ENCODE peak calls at places on chromosome 15, in eight cellular contexts. One of them, this sample, is unnamed.

GRCh38 chr15:62626903-62627302 is 415.6 kb upstream of the TPM1 start:
- DNase-seq in fibroblast of lung: peak
- DNase-seq in fibroblast of pulmonary artery: no peak
- DNase-seq in fibroblast of mammary gland: peak
- DNase-seq in uterus: no peak
- DNase-seq in PC-3: no peak
- DNase-seq in AG09319: no peak
- DNase-seq in bronchial epithelial cell: peak
- DNase-seq in this sample: no peak

GRCh38 chr15:43771816-43772215 is 5.0 kb downstream of the ELL3 start:
- DNase-seq in fibroblast of lung: no peak
- DNase-seq in fibroblast of pulmonary artery: no peak
- DNase-seq in fibroblast of mammary gland: no peak
- DNase-seq in uterus: no peak
- DNase-seq in PC-3: no peak
- DNase-seq in AG09319: no peak
- DNase-seq in bronchial epithelial cell: peak
- DNase-seq in this sample: no peak

GRCh38 chr15:68718468-68718867 is 102.2 kb downstream of the ANP32A start:
- DNase-seq in fibroblast of lung: no peak
- DNase-seq in fibroblast of pulmonary artery: no peak
- DNase-seq in fibroblast of mammary gland: no peak
- DNase-seq in uterus: no peak
- DNase-seq in PC-3: no peak
- DNase-seq in AG09319: no peak
- DNase-seq in bronchial epithelial cell: no peak
- DNase-seq in this sample: no peak

GRCh38 chr15:36947035-36947719 is 153.2 kb downstream of the MEIS2 start:
- DNase-seq in fibroblast of lung: peak
- DNase-seq in fibroblast of pulmonary artery: no peak
- DNase-seq in fibroblast of mammary gland: no peak
- DNase-seq in uterus: no peak
- DNase-seq in PC-3: no peak
- DNase-seq in AG09319: no peak
- DNase-seq in bronchial epithelial cell: no peak
- DNase-seq in this sample: no peak

GRCh38 chr15:76345880-76346665 is 9.5 kb downstream of the ISL2 start:
- DNase-seq in fibroblast of lung: no peak
- DNase-seq in fibroblast of pulmonary artery: no peak
- DNase-seq in fibroblast of mammary gland: no peak
- DNase-seq in uterus: no peak
- DNase-seq in PC-3: peak
- DNase-seq in AG09319: no peak
- DNase-seq in bronchial epithelial cell: no peak
- DNase-seq in this sample: peak

GRCh38 chr15:69526086-69526485 is 73.5 kb downstream of the RPLP1 start:
- DNase-seq in fibroblast of lung: peak
- DNase-seq in fibroblast of pulmonary artery: no peak
- DNase-seq in fibroblast of mammary gland: peak
- DNase-seq in uterus: no peak
- DNase-seq in PC-3: no peak
- DNase-seq in AG09319: no peak
- DNase-seq in bronchial epithelial cell: no peak
- DNase-seq in this sample: no peak

GRCh38 chr15:81265944-81266775 is 57.8 kb downstream of the STARD5 start:
- DNase-seq in fibroblast of lung: peak
- DNase-seq in fibroblast of pulmonary artery: peak
- DNase-seq in fibroblast of mammary gland: peak
- DNase-seq in uterus: peak
- DNase-seq in PC-3: peak
- DNase-seq in AG09319: peak
- DNase-seq in bronchial epithelial cell: peak
- DNase-seq in this sample: peak

GRCh38 chr15:23642413-23643044 is 5.1 kb downstream of the MAGEL2 start:
- DNase-seq in fibroblast of lung: peak
- DNase-seq in fibroblast of pulmonary artery: peak
- DNase-seq in fibroblast of mammary gland: peak
- DNase-seq in uterus: peak
- DNase-seq in PC-3: peak
- DNase-seq in AG09319: no peak
- DNase-seq in bronchial epithelial cell: peak
- DNase-seq in this sample: no peak

GRCh38 chr15:42191610-42192346 is 16.3 kb downstream of the VPS39 start:
- DNase-seq in fibroblast of lung: no peak
- DNase-seq in fibroblast of pulmonary artery: no peak
- DNase-seq in fibroblast of mammary gland: no peak
- DNase-seq in uterus: no peak
- DNase-seq in PC-3: no peak
- DNase-seq in AG09319: no peak
- DNase-seq in bronchial epithelial cell: no peak
- DNase-seq in this sample: no peak

GRCh38 chr15:80770356-80770705 is 8.8 kb upstream of the CEMIP start:
- DNase-seq in fibroblast of lung: no peak
- DNase-seq in fibroblast of pulmonary artery: peak
- DNase-seq in fibroblast of mammary gland: peak
- DNase-seq in uterus: no peak
- DNase-seq in PC-3: no peak
- DNase-seq in AG09319: no peak
- DNase-seq in bronchial epithelial cell: no peak
- DNase-seq in this sample: no peak

GRCh38 chr15:41876007-41876406 is 17.8 kb downstream of the SPTBN5 start:
- DNase-seq in fibroblast of lung: no peak
- DNase-seq in fibroblast of pulmonary artery: no peak
- DNase-seq in fibroblast of mammary gland: no peak
- DNase-seq in uterus: no peak
- DNase-seq in PC-3: no peak
- DNase-seq in AG09319: no peak
- DNase-seq in bronchial epithelial cell: no peak
- DNase-seq in this sample: no peak

GRCh38 chr15:84001037-84001436 is 234.5 kb upstream of the GOLGA6L4 start:
- DNase-seq in fibroblast of lung: no peak
- DNase-seq in fibroblast of pulmonary artery: no peak
- DNase-seq in fibroblast of mammary gland: no peak
- DNase-seq in uterus: no peak
- DNase-seq in PC-3: no peak
- DNase-seq in AG09319: no peak
- DNase-seq in bronchial epithelial cell: peak
- DNase-seq in this sample: no peak

GRCh38 chr15:39713846-39714245 is 68.8 kb downstream of the FSIP1 start:
- DNase-seq in fibroblast of lung: no peak
- DNase-seq in fibroblast of pulmonary artery: no peak
- DNase-seq in fibroblast of mammary gland: peak
- DNase-seq in uterus: no peak
- DNase-seq in PC-3: no peak
- DNase-seq in AG09319: peak
- DNase-seq in bronchial epithelial cell: no peak
- DNase-seq in this sample: no peak
- TF ChIP-seq CTCF in fibroblast of lung: no peak
- TF ChIP-seq CTCF in fibroblast of pulmonary artery: no peak
- TF ChIP-seq CTCF in fibroblast of mammary gland: no peak
- TF ChIP-seq CTCF in uterus: no peak
- TF ChIP-seq CTCF in PC-3: no peak
- TF ChIP-seq CTCF in AG09319: no peak
- TF ChIP-seq CTCF in bronchial epithelial cell: no peak
- TF ChIP-seq CTCF in this sample: no peak

GRCh38 chr15:32824777-32825176 is 107.0 kb downstream of the GREM1 start:
- DNase-seq in fibroblast of lung: peak
- DNase-seq in fibroblast of pulmonary artery: peak
- DNase-seq in fibroblast of mammary gland: peak
- DNase-seq in uterus: no peak
- DNase-seq in PC-3: peak
- DNase-seq in AG09319: no peak
- DNase-seq in bronchial epithelial cell: peak
- DNase-seq in this sample: no peak
- TF ChIP-seq CTCF in fibroblast of lung: no peak
- TF ChIP-seq CTCF in fibroblast of pulmonary artery: no peak
- TF ChIP-seq CTCF in fibroblast of mammary gland: no peak
- TF ChIP-seq CTCF in uterus: no peak
- TF ChIP-seq CTCF in PC-3: peak
- TF ChIP-seq CTCF in AG09319: no peak
- TF ChIP-seq CTCF in bronchial epithelial cell: no peak
- TF ChIP-seq CTCF in this sample: no peak

GRCh38 chr15:75161106-75161505 is 40.6 kb upstream of the C15orf39 start:
- DNase-seq in fibroblast of lung: no peak
- DNase-seq in fibroblast of pulmonary artery: no peak
- DNase-seq in fibroblast of mammary gland: no peak
- DNase-seq in uterus: no peak
- DNase-seq in PC-3: no peak
- DNase-seq in AG09319: no peak
- DNase-seq in bronchial epithelial cell: no peak
- DNase-seq in this sample: no peak
- TF ChIP-seq CTCF in fibroblast of lung: no peak
- TF ChIP-seq CTCF in fibroblast of pulmonary artery: no peak
- TF ChIP-seq CTCF in fibroblast of mammary gland: no peak
- TF ChIP-seq CTCF in uterus: no peak
- TF ChIP-seq CTCF in PC-3: no peak
- TF ChIP-seq CTCF in AG09319: no peak
- TF ChIP-seq CTCF in bronchial epithelial cell: no peak
- TF ChIP-seq CTCF in this sample: no peak

GRCh38 chr15:93018574-93018973 is 70.4 kb downstream of the RGMA start:
- DNase-seq in fibroblast of lung: peak
- DNase-seq in fibroblast of pulmonary artery: peak
- DNase-seq in fibroblast of mammary gland: peak
- DNase-seq in uterus: no peak
- DNase-seq in PC-3: no peak
- DNase-seq in AG09319: no peak
- DNase-seq in bronchial epithelial cell: no peak
- DNase-seq in this sample: no peak
- TF ChIP-seq CTCF in fibroblast of lung: peak
- TF ChIP-seq CTCF in fibroblast of pulmonary artery: peak
- TF ChIP-seq CTCF in fibroblast of mammary gland: peak
- TF ChIP-seq CTCF in uterus: no peak
- TF ChIP-seq CTCF in PC-3: peak
- TF ChIP-seq CTCF in AG09319: no peak
- TF ChIP-seq CTCF in bronchial epithelial cell: peak
- TF ChIP-seq CTCF in this sample: no peak

DNA sequence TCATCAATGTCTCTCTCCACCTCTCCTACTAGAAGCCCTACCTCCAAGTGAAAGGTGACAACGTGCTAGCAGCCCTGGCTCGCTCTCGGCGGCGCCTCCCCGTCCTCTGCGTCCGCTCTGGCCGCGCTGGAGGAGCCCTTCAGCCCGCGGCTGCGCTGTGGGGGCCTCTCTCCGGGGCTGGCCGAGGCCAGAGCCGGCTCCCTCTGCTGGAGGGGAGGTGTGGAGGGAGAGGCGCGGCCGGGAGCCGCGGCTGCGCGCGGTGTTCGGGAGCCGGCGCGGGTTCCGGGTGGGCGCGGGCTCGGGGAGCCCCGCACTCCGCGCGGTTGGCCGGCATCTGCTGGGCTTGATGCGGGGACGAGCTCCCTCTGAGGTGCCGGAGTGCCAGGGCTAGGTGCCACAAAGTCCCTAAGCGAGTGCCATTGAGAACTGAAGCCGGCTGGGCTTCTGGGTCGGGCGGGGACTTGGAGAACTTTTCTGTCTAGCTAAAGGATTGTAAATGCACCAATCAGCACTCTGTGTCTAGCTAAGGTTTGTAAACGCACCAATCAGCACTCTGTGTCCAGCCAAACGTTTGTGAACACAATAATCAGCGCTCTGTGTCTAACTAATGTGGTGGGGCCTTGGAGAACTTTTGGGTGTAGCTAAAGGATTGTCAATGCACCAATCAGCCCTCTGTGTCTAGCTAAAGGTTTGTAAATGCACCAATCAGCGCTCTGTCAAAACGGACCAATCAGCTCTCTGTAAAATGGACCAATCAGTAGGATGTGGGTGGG is 84.8 kb upstream of the ARRDC4 start:
- DNase-seq in fibroblast of lung: no peak
- DNase-seq in fibroblast of pulmonary artery: no peak
- DNase-seq in fibroblast of mammary gland: no peak
- DNase-seq in uterus: no peak
- DNase-seq in PC-3: no peak
- DNase-seq in AG09319: no peak
- DNase-seq in bronchial epithelial cell: no peak
- DNase-seq in this sample: no peak
- TF ChIP-seq CTCF in fibroblast of lung: no peak
- TF ChIP-seq CTCF in fibroblast of pulmonary artery: no peak
- TF ChIP-seq CTCF in fibroblast of mammary gland: no peak
- TF ChIP-seq CTCF in uterus: no peak
- TF ChIP-seq CTCF in PC-3: no peak
- TF ChIP-seq CTCF in AG09319: no peak
- TF ChIP-seq CTCF in bronchial epithelial cell: peak
- TF ChIP-seq CTCF in this sample: no peak

GRCh38 chr15:101803209-101803608 is at the start of gene OR4F6:
- DNase-seq in fibroblast of lung: no peak
- DNase-seq in fibroblast of pulmonary artery: no peak
- DNase-seq in fibroblast of mammary gland: no peak
- DNase-seq in uterus: no peak
- DNase-seq in PC-3: no peak
- DNase-seq in AG09319: no peak
- DNase-seq in bronchial epithelial cell: no peak
- DNase-seq in this sample: no peak

GRCh38 chr15:101795455-101795854 is 7.9 kb upstream of the OR4F6 start:
- DNase-seq in fibroblast of lung: peak
- DNase-seq in fibroblast of pulmonary artery: peak
- DNase-seq in fibroblast of mammary gland: peak
- DNase-seq in uterus: no peak
- DNase-seq in PC-3: peak
- DNase-seq in AG09319: peak
- DNase-seq in bronchial epithelial cell: peak
- DNase-seq in this sample: no peak

GRCh38 chr15:101803676-101804075 is 367 bp downstream of the OR4F6 start:
- DNase-seq in fibroblast of lung: no peak
- DNase-seq in fibroblast of pulmonary artery: no peak
- DNase-seq in fibroblast of mammary gland: no peak
- DNase-seq in uterus: no peak
- DNase-seq in PC-3: no peak
- DNase-seq in AG09319: no peak
- DNase-seq in bronchial epithelial cell: no peak
- DNase-seq in this sample: no peak

GRCh38 chr15:101801048-101801447 is 2.3 kb upstream of the OR4F6 start:
- DNase-seq in fibroblast of lung: no peak
- DNase-seq in fibroblast of pulmonary artery: no peak
- DNase-seq in fibroblast of mammary gland: no peak
- DNase-seq in uterus: no peak
- DNase-seq in PC-3: no peak
- DNase-seq in AG09319: no peak
- DNase-seq in bronchial epithelial cell: no peak
- DNase-seq in this sample: no peak

DNA sequence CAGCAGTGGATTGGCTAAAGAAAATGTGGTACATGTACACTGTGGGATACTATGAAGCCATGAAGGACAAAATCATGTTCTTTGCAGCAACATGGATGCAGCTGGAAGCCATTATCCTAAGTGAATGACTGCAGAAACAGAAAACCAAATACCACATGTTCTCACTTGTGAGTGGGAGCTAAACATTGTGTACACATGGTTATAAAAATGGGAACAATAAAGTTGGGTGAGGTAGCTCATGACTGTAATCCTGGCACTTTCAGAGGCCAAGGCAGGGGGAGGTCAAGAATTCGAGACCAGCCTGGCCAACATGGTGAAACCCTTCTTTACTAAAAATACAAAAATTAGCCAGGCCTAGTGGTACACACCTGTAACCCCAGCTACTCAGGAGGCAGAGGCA is 3.6 kb upstream of the OR4F6 start:
- DNase-seq in fibroblast of lung: no peak
- DNase-seq in fibroblast of pulmonary artery: no peak
- DNase-seq in fibroblast of mammary gland: peak
- DNase-seq in uterus: no peak
- DNase-seq in PC-3: no peak
- DNase-seq in AG09319: no peak
- DNase-seq in bronchial epithelial cell: no peak
- DNase-seq in this sample: no peak
- TF ChIP-seq CTCF in fibroblast of lung: no peak
- TF ChIP-seq CTCF in fibroblast of pulmonary artery: no peak
- TF ChIP-seq CTCF in fibroblast of mammary gland: no peak
- TF ChIP-seq CTCF in uterus: no peak
- TF ChIP-seq CTCF in PC-3: no peak
- TF ChIP-seq CTCF in AG09319: no peak
- TF ChIP-seq CTCF in bronchial epithelial cell: no peak
- TF ChIP-seq CTCF in this sample: no peak

GRCh38 chr15:98154863-98155262 is 194.4 kb downstream of the ARRDC4 start:
- DNase-seq in fibroblast of lung: peak
- DNase-seq in fibroblast of pulmonary artery: peak
- DNase-seq in fibroblast of mammary gland: peak
- DNase-seq in uterus: no peak
- DNase-seq in PC-3: peak
- DNase-seq in AG09319: peak
- DNase-seq in bronchial epithelial cell: peak
- DNase-seq in this sample: no peak
- TF ChIP-seq CTCF in fibroblast of lung: no peak
- TF ChIP-seq CTCF in fibroblast of pulmonary artery: no peak
- TF ChIP-seq CTCF in fibroblast of mammary gland: no peak
- TF ChIP-seq CTCF in uterus: no peak
- TF ChIP-seq CTCF in PC-3: no peak
- TF ChIP-seq CTCF in AG09319: no peak
- TF ChIP-seq CTCF in bronchial epithelial cell: no peak
- TF ChIP-seq CTCF in this sample: no peak